ENCODE peak calls at places on chromosomes 2 and 18, in six cellular contexts. One of them, this sample, is unnamed. For H3K36me3 and H3K4me1, the result is how much of the 10 kb centered on the place peaks cover.

GRCh38 chr18:60019463-60019840 is 119.7 kb downstream of the PMAIP1 start:
- DNase-seq in neuronal stem cell: no peak
- DNase-seq in fibroblast of lung: peak
- DNase-seq in heart right ventricle: no peak
- DNase-seq in neural progenitor cell: peak
- DNase-seq in mucosa of descending colon: no peak
- DNase-seq in this sample: no peak

GRCh38 chr18:70380915-70381896 is 92.4 kb downstream of the SOCS6 start:
- DNase-seq in neuronal stem cell: peak
- DNase-seq in fibroblast of lung: peak
- DNase-seq in heart right ventricle: peak
- DNase-seq in neural progenitor cell: peak
- DNase-seq in mucosa of descending colon: peak
- DNase-seq in this sample: no peak

GRCh38 chr2:171347591-171348032 is 86.2 kb downstream of the METTL8 start:
- DNase-seq in neuronal stem cell: no peak
- DNase-seq in fibroblast of lung: peak
- DNase-seq in heart right ventricle: no peak
- DNase-seq in neural progenitor cell: no peak
- DNase-seq in mucosa of descending colon: no peak
- DNase-seq in this sample: no peak

GRCh38 chr18:26073742-26074141 is 16.7 kb downstream of the SS18 start:
- DNase-seq in neuronal stem cell: no peak
- DNase-seq in fibroblast of lung: no peak
- DNase-seq in heart right ventricle: no peak
- DNase-seq in neural progenitor cell: no peak
- DNase-seq in mucosa of descending colon: no peak
- DNase-seq in this sample: no peak

GRCh38 chr18:63322246-63322645 is 2.7 kb upstream of the BCL2 start:
- DNase-seq in neuronal stem cell: no peak
- DNase-seq in fibroblast of lung: no peak
- DNase-seq in heart right ventricle: no peak
- DNase-seq in neural progenitor cell: no peak
- DNase-seq in mucosa of descending colon: no peak
- DNase-seq in this sample: no peak

GRCh38 chr2:30541680-30542079 is 94.6 kb downstream of the LCLAT1 start:
- DNase-seq in neuronal stem cell: no peak
- DNase-seq in fibroblast of lung: peak
- DNase-seq in heart right ventricle: no peak
- DNase-seq in neural progenitor cell: no peak
- DNase-seq in mucosa of descending colon: no peak
- DNase-seq in this sample: no peak

GRCh38 chr18:28065031-28065792 is 111.7 kb downstream of the CDH2 start:
- DNase-seq in neuronal stem cell: peak
- DNase-seq in fibroblast of lung: peak
- DNase-seq in heart right ventricle: no peak
- DNase-seq in neural progenitor cell: peak
- DNase-seq in mucosa of descending colon: no peak
- DNase-seq in this sample: no peak

GRCh38 chr2:214960677-214961076 is 151.2 kb upstream of the BARD1 start:
- DNase-seq in neuronal stem cell: no peak
- DNase-seq in fibroblast of lung: peak
- DNase-seq in heart right ventricle: no peak
- DNase-seq in neural progenitor cell: no peak
- DNase-seq in mucosa of descending colon: no peak
- DNase-seq in this sample: no peak

GRCh38 chr2:128440666-128441340 is 122.1 kb upstream of the HS6ST1 start:
- DNase-seq in neuronal stem cell: no peak
- DNase-seq in fibroblast of lung: no peak
- DNase-seq in heart right ventricle: no peak
- DNase-seq in neural progenitor cell: no peak
- DNase-seq in mucosa of descending colon: no peak
- DNase-seq in this sample: no peak

GRCh38 chr18:22020127-22020866 is 149.1 kb upstream of the GATA6 start:
- DNase-seq in neuronal stem cell: no peak
- DNase-seq in fibroblast of lung: no peak
- DNase-seq in heart right ventricle: no peak
- DNase-seq in neural progenitor cell: no peak
- DNase-seq in mucosa of descending colon: peak
- DNase-seq in this sample: peak

GRCh38 chr2:96099861-96100798 is 16.2 kb downstream of the ADRA2B start:
- DNase-seq in neuronal stem cell: no peak
- DNase-seq in fibroblast of lung: no peak
- DNase-seq in heart right ventricle: no peak
- DNase-seq in neural progenitor cell: no peak
- DNase-seq in mucosa of descending colon: peak
- DNase-seq in this sample: peak

GRCh38 chr2:99615247-99615771 is 125.5 kb upstream of the REV1 start:
- DNase-seq in neuronal stem cell: no peak
- DNase-seq in fibroblast of lung: no peak
- DNase-seq in heart right ventricle: no peak
- DNase-seq in neural progenitor cell: peak
- DNase-seq in mucosa of descending colon: no peak
- DNase-seq in this sample: no peak

GRCh38 chr2:181904022-181904632 is 12.6 kb downstream of the ITPRID2 start:
- DNase-seq in neuronal stem cell: peak
- DNase-seq in fibroblast of lung: peak
- DNase-seq in heart right ventricle: no peak
- DNase-seq in neural progenitor cell: peak
- DNase-seq in mucosa of descending colon: no peak
- DNase-seq in this sample: no peak

GRCh38 chr2:181902625-181903024 is 11.1 kb downstream of the ITPRID2 start:
- DNase-seq in neuronal stem cell: no peak
- DNase-seq in fibroblast of lung: no peak
- DNase-seq in heart right ventricle: no peak
- DNase-seq in neural progenitor cell: no peak
- DNase-seq in mucosa of descending colon: no peak
- DNase-seq in this sample: no peak

GRCh38 chr2:181895788-181896187 is 4.3 kb downstream of the ITPRID2 start:
- DNase-seq in neuronal stem cell: no peak
- DNase-seq in fibroblast of lung: no peak
- DNase-seq in heart right ventricle: no peak
- DNase-seq in neural progenitor cell: no peak
- DNase-seq in mucosa of descending colon: no peak
- DNase-seq in this sample: no peak

GRCh38 chr2:181896286-181896685 is 4.8 kb downstream of the ITPRID2 start:
- DNase-seq in neuronal stem cell: no peak
- DNase-seq in fibroblast of lung: no peak
- DNase-seq in heart right ventricle: no peak
- DNase-seq in neural progenitor cell: no peak
- DNase-seq in mucosa of descending colon: no peak
- DNase-seq in this sample: no peak

DNA sequence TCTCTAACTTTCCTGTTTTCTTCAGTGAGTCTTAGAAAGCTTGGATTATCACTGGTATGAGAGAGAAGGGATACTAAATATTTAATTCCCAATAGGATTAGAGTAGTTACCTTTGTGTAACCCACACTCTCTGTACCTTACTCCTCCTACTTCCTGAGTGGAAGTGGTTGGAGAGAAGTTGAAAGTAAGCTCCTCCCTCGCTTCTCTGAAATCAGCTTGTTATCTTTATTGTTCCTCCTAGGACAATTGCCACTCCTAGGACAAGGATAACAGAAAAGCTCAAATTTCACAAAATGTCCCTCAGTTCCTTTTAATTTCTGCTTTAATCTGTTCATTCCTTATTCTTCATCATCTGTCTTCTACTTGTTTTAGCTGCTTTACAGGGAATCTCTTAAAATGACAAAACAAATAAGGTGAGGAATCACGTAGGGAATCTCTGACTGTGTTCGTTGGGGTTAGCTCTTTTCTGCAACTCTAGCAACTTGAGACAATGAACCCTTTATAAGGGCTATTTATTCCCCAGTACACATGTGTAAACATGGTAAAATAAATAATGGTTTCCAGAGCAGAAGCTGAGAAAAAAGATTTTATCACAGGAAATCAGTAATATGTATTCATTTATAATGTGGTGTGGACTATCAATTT is 8.6 kb downstream of the ITPRID2 start:
- DNase-seq in neuronal stem cell: no peak
- DNase-seq in fibroblast of lung: no peak
- DNase-seq in heart right ventricle: no peak
- DNase-seq in neural progenitor cell: no peak
- DNase-seq in mucosa of descending colon: no peak
- DNase-seq in this sample: no peak
- H3K36me3 ChIP-seq in neuronal stem cell: half or more
- H3K36me3 ChIP-seq in fibroblast of lung: under half
- H3K36me3 ChIP-seq in heart right ventricle: under half
- H3K36me3 ChIP-seq in neural progenitor cell: under half
- H3K36me3 ChIP-seq in mucosa of descending colon: under half
- H3K36me3 ChIP-seq in this sample: half or more

GRCh38 chr2:65388051-65388531 is 44.3 kb downstream of the SPRED2 start:
- DNase-seq in neuronal stem cell: no peak
- DNase-seq in fibroblast of lung: no peak
- DNase-seq in heart right ventricle: no peak
- DNase-seq in neural progenitor cell: no peak
- DNase-seq in mucosa of descending colon: no peak
- DNase-seq in this sample: no peak

GRCh38 chr2:65389476-65389875 is 42.9 kb downstream of the SPRED2 start:
- DNase-seq in neuronal stem cell: no peak
- DNase-seq in fibroblast of lung: no peak
- DNase-seq in heart right ventricle: no peak
- DNase-seq in neural progenitor cell: no peak
- DNase-seq in mucosa of descending colon: no peak
- DNase-seq in this sample: no peak

GRCh38 chr2:65388626-65389390 is 43.6 kb downstream of the SPRED2 start:
- DNase-seq in neuronal stem cell: no peak
- DNase-seq in fibroblast of lung: no peak
- DNase-seq in heart right ventricle: no peak
- DNase-seq in neural progenitor cell: no peak
- DNase-seq in mucosa of descending colon: no peak
- DNase-seq in this sample: no peak

GRCh38 chr2:65386340-65386739 is 46.1 kb downstream of the SPRED2 start:
- DNase-seq in neuronal stem cell: no peak
- DNase-seq in fibroblast of lung: peak
- DNase-seq in heart right ventricle: no peak
- DNase-seq in neural progenitor cell: no peak
- DNase-seq in mucosa of descending colon: no peak
- DNase-seq in this sample: no peak

DNA sequence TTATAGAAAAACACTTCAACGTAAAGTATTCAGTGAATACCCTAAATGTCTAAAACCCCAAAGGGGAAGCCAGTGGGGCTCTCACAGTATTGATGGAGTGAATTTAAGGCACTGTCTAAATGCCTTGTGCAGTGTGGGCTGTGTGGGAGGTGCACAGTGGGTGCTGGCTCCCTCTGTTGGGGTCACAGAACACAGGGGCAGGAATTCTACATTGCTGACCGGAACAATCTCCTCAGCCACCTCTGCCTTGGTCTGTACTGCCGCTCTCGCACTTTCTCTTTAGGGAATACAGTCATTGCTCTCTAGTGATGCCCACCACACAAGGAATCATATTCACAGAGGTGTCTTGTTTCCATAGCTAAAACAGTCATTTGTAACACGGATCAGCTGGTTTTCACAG is 45.4 kb downstream of the SPRED2 start:
- DNase-seq in neuronal stem cell: no peak
- DNase-seq in fibroblast of lung: no peak
- DNase-seq in heart right ventricle: no peak
- DNase-seq in neural progenitor cell: no peak
- DNase-seq in mucosa of descending colon: no peak
- DNase-seq in this sample: no peak
- H3K4me1 ChIP-seq in neuronal stem cell: under half
- H3K4me1 ChIP-seq in fibroblast of lung: under half
- H3K4me1 ChIP-seq in heart right ventricle: half or more
- H3K4me1 ChIP-seq in neural progenitor cell: under half
- H3K4me1 ChIP-seq in mucosa of descending colon: under half
- H3K4me1 ChIP-seq in this sample: under half

GRCh38 chr2:241234962-241235361 is 46.5 kb downstream of the ANO7 start:
- DNase-seq in neuronal stem cell: no peak
- DNase-seq in fibroblast of lung: no peak
- DNase-seq in heart right ventricle: no peak
- DNase-seq in neural progenitor cell: no peak
- DNase-seq in mucosa of descending colon: peak
- DNase-seq in this sample: no peak
- H3K36me3 ChIP-seq in neuronal stem cell: half or more
- H3K36me3 ChIP-seq in fibroblast of lung: half or more
- H3K36me3 ChIP-seq in heart right ventricle: under half
- H3K36me3 ChIP-seq in neural progenitor cell: under half
- H3K36me3 ChIP-seq in mucosa of descending colon: under half
- H3K36me3 ChIP-seq in this sample: half or more

GRCh38 chr2:47036489-47036769 is 118.7 kb downstream of the STPG4 start:
- DNase-seq in neuronal stem cell: no peak
- DNase-seq in fibroblast of lung: no peak
- DNase-seq in heart right ventricle: no peak
- DNase-seq in neural progenitor cell: no peak
- DNase-seq in mucosa of descending colon: no peak
- DNase-seq in this sample: no peak
- H3K4me1 ChIP-seq in neuronal stem cell: under half
- H3K4me1 ChIP-seq in fibroblast of lung: half or more
- H3K4me1 ChIP-seq in heart right ventricle: half or more
- H3K4me1 ChIP-seq in neural progenitor cell: under half
- H3K4me1 ChIP-seq in mucosa of descending colon: under half
- H3K4me1 ChIP-seq in this sample: under half

DNA sequence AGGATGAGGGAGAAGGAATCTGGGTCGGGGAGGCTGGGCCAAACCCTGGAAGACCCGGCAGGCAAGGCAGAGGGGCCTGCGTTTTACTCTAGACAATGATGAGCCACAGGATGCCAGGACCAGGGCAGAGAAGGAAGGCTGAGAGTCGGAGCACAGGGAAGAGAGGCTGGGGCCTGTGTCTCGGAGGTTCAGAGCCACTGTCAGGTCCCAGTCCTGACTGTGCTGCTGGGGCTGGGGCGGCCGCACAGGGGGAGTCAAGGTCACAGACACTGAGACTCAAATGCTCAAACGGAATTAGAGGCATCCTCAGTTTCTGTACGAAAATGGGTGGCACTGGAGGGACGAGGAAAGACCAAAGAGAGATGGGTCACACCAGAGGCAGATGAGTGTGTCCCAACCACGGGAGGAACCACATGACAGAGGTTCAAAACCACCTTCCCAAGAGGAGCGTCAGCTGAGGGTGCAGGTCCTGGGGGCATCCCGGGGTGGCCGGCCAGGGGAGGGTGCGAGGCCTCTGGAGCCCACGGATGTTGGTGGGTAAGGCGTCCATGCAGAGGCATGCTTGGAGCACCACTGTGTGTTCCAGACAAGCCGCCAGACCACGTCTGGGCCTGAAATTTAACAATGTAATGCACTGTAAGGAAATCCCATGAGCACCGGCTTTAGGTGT is 14.7 kb downstream of the HDAC4 start:
- DNase-seq in neuronal stem cell: no peak
- DNase-seq in fibroblast of lung: no peak
- DNase-seq in heart right ventricle: no peak
- DNase-seq in neural progenitor cell: no peak
- DNase-seq in mucosa of descending colon: no peak
- DNase-seq in this sample: no peak
- H3K36me3 ChIP-seq in neuronal stem cell: under half
- H3K36me3 ChIP-seq in fibroblast of lung: under half
- H3K36me3 ChIP-seq in heart right ventricle: under half
- H3K36me3 ChIP-seq in neural progenitor cell: under half
- H3K36me3 ChIP-seq in mucosa of descending colon: under half
- H3K36me3 ChIP-seq in this sample: under half